ENCODE peak calls at places on chromosomes 16 and 17, in nine cellular contexts. R is mammary epithelial cell; S is PC-9; J is neural progenitor cell; O is aorta; W is effector memory CD4-positive, alpha-beta T cell; V is CD4-positive, CD25-positive, alpha-beta regulatory T cell; G is cardiac muscle cell; Y is tibial nerve. I is an unnamed sample. For H3K4me1, the result is how much of the 10 kb centered on the place peaks cover.

GRCh38 chr17:75854111-75854748 is 905 bp downstream of the WBP2 start:
- DNase-seq in R (peak), S (peak), J (peak), O (no peak), W (no peak), V (no peak), G (peak), Y (no peak), I (no peak)

GRCh38 chr16:50185005-50185505 is 31.9 kb downstream of the TENT4B start:
- DNase-seq in R (peak), S (no peak), J (no peak), O (no peak), W (no peak), V (no peak), G (peak), Y (no peak), I (no peak)

GRCh38 chr17:41687828-41688640 is 651 bp upstream of the EIF1 start:
- DNase-seq in R (peak), S (peak), J (no peak), O (peak), W (peak), V (peak), G (peak), Y (peak), I (peak)

GRCh38 chr16:85420501-85421337 is 192.4 kb upstream of the GSE1 start:
- DNase-seq in R (peak), S (peak), J (peak), O (peak), W (peak), V (peak), G (peak), Y (no peak), I (peak)

GRCh38 chr17:58301504-58302150 is 20.9 kb upstream of the MPO start:
- DNase-seq in R (no peak), S (no peak), J (no peak), O (no peak), W (no peak), V (no peak), G (no peak), Y (no peak), I (no peak)

GRCh38 chr17:50470451-50470850 is 1.8 kb upstream of the CHAD start:
- DNase-seq in R (no peak), S (no peak), J (no peak), O (no peak), W (no peak), V (no peak), G (no peak), Y (no peak), I (no peak)

GRCh38 chr16:29649560-29650494 is 13.2 kb upstream of the SPN start:
- DNase-seq in R (no peak), S (no peak), J (no peak), O (peak), W (no peak), V (no peak), G (no peak), Y (no peak), I (no peak)

GRCh38 chr16:12869681-12870427 is 31.5 kb upstream of the SHISA9 start:
- DNase-seq in R (peak), S (no peak), J (no peak), O (no peak), W (no peak), V (no peak), G (no peak), Y (no peak), I (no peak)

GRCh38 chr17:39264119-39264518 is 38.4 kb upstream of the STAC2 start:
- DNase-seq in R (no peak), S (no peak), J (no peak), O (no peak), W (no peak), V (no peak), G (peak), Y (no peak), I (no peak)

GRCh38 chr17:67411396-67411795 is 34.3 kb downstream of the PITPNC1 start:
- DNase-seq in R (no peak), S (no peak), J (no peak), O (no peak), W (no peak), V (no peak), G (no peak), Y (no peak), I (no peak)

GRCh38 chr17:3843935-3844516 is 2.0 kb downstream of the NCBP3 start:
- DNase-seq in R (peak), S (peak), J (peak), O (no peak), W (peak), V (peak), G (peak), Y (no peak), I (peak)

GRCh38 chr16:3097266-3097665 is 1.8 kb downstream of the ZSCAN10 start:
- DNase-seq in R (no peak), S (no peak), J (no peak), O (no peak), W (no peak), V (no peak), G (no peak), Y (no peak), I (no peak)

GRCh38 chr16:3096362-3096761 is 2.7 kb downstream of the ZSCAN10 start:
- DNase-seq in R (no peak), S (no peak), J (no peak), O (no peak), W (no peak), V (no peak), G (no peak), Y (no peak), I (no peak)

GRCh38 chr16:3099395-3099731 is 269 bp upstream of the ZSCAN10 start:
- DNase-seq in R (no peak), S (no peak), J (peak), O (no peak), W (no peak), V (no peak), G (no peak), Y (no peak), I (no peak)

GRCh38 chr16:3099732-3100499 is 822 bp upstream of the ZSCAN10 start:
- DNase-seq in R (peak), S (peak), J (peak), O (peak), W (peak), V (peak), G (peak), Y (peak), I (peak)

GRCh38 chr16:3098459-3099394 is at the start of gene ZSCAN10:
- DNase-seq in R (no peak), S (no peak), J (peak), O (no peak), W (no peak), V (no peak), G (no peak), Y (no peak), I (no peak)
- H3K4me3 ChIP-seq in R (no peak), S (peak), J (peak), O (no peak), W (peak), V (peak), G (peak), Y (no peak), I (peak)

GRCh38 chr16:79845006-79845733 is 244.6 kb upstream of the MAF start:
- DNase-seq in R (no peak), S (no peak), J (no peak), O (no peak), W (no peak), V (no peak), G (no peak), Y (no peak), I (no peak)

GRCh38 chr16:79843145-79843544 is 242.6 kb upstream of the MAF start:
- DNase-seq in R (no peak), S (no peak), J (no peak), O (no peak), W (no peak), V (no peak), G (no peak), Y (no peak), I (no peak)

GRCh38 chr16:79845734-79846135 is 245.2 kb upstream of the MAF start:
- DNase-seq in R (no peak), S (no peak), J (no peak), O (no peak), W (no peak), V (peak), G (no peak), Y (no peak), I (no peak)

GRCh38 chr16:79843631-79844043 is 243.1 kb upstream of the MAF start:
- DNase-seq in R (peak), S (no peak), J (no peak), O (no peak), W (no peak), V (peak), G (no peak), Y (no peak), I (no peak)

GRCh38 chr16:79844603-79845002 is 244.1 kb upstream of the MAF start:
- DNase-seq in R (no peak), S (no peak), J (no peak), O (no peak), W (no peak), V (no peak), G (no peak), Y (no peak), I (no peak)
- H3K4me1 ChIP-seq in R (under half), S (under half), J (under half), O (under half), W (under half), V (under half), G (under half), Y (under half), I (under half)

GRCh38 chr17:46832945-46833839 is 14.7 kb upstream of the WNT3 start:
- DNase-seq in R (no peak), S (no peak), J (peak), O (no peak), W (no peak), V (no peak), G (peak), Y (no peak), I (no peak)
- H3K4me3 ChIP-seq in R (no peak), S (no peak), J (no peak), O (no peak), W (no peak), V (no peak), G (no peak), Y (no peak), I (no peak)

GRCh38 chr16:56938664-56939513 is 6.9 kb downstream of the HERPUD1 start:
- DNase-seq in R (no peak), S (no peak), J (no peak), O (no peak), W (no peak), V (peak), G (no peak), Y (no peak), I (no peak)
- H3K4me1 ChIP-seq in R (under half), S (under half), J (under half), O (under half), W (under half), V (half or more), G (under half), Y (under half), I (under half)

GRCh38 chr16:84383106-84383505 is 14.8 kb downstream of the ATP2C2 start:
- DNase-seq in R (no peak), S (no peak), J (no peak), O (no peak), W (no peak), V (no peak), G (no peak), Y (no peak), I (no peak)
- H3K4me3 ChIP-seq in R (no peak), S (no peak), J (no peak), O (no peak), W (no peak), V (no peak), G (no peak), Y (no peak), I (no peak)

DNA sequence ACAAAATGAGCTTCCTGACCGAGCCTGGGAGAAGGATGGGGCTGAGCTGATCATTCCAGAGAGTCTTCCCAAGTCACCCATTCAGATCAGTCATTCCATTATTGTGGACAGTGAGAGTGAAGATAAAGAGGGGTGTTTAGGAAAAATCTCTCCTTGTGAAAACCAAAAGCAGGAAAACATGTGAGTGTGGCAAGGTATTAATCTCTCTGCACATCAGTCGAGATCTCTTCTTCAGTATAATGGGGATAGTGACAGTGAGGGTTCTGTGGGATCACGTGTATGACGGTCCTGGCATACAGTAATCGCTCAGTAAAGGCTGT is 35.4 kb downstream of the CHD9 start:
- DNase-seq in R (no peak), S (no peak), J (no peak), O (no peak), W (no peak), V (no peak), G (no peak), Y (no peak), I (no peak)
- H3K4me1 ChIP-seq in R (under half), S (under half), J (under half), O (under half), W (under half), V (under half), G (under half), Y (under half), I (under half)

GRCh38 chr17:83081561-83082201 is 2.3 kb downstream of the METRNL start:
- DNase-seq in R (no peak), S (no peak), J (no peak), O (peak), W (no peak), V (no peak), G (no peak), Y (no peak), I (no peak)

GRCh38 chr17:83083368-83084201 is 4.2 kb downstream of the METRNL start:
- DNase-seq in R (peak), S (peak), J (no peak), O (peak), W (no peak), V (no peak), G (peak), Y (no peak), I (no peak)

GRCh38 chr17:83080641-83081560 is 1.5 kb downstream of the METRNL start:
- DNase-seq in R (no peak), S (peak), J (peak), O (peak), W (peak), V (no peak), G (peak), Y (no peak), I (peak)

GRCh38 chr17:83082899-83083367 is 3.5 kb downstream of the METRNL start:
- DNase-seq in R (no peak), S (no peak), J (no peak), O (peak), W (no peak), V (no peak), G (no peak), Y (no peak), I (no peak)

DNA sequence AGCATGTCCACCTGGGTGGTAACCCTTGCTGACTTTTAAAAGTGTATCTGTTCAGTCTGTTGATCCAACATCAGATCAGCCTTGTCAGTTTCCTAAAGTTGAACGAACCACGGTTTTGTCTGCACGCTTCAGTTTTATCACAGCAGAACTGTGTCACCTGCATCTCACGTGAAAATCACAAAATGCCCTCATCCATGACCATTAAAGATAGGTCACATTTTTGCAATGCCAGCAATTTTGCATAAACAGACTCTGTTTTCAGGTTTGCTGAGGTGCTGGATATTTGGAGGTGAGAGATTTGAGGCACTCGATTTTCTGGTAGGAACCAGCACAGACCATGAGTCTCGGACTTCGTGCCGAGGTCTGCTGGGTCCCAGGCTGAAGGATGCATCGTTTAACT is 3.0 kb downstream of the METRNL start:
- DNase-seq in R (no peak), S (no peak), J (no peak), O (no peak), W (no peak), V (no peak), G (no peak), Y (no peak), I (no peak)
- H3K4me3 ChIP-seq in R (no peak), S (no peak), J (no peak), O (no peak), W (no peak), V (no peak), G (no peak), Y (no peak), I (no peak)